ENCODE peak calls at places on chromosomes 6 and 20, in ten cellular contexts. E, D, W, A, U, X, C, L, M and Y are unnamed samples. For H3K27me3, the result is how much of the 10 kb centered on the place peaks cover.

GRCh38 chr6:48426636-48427035 is 315.6 kb upstream of the PTCHD4 start:
- DNase-seq in D (no peak), A (no peak), C (no peak), E (no peak), M (no peak), X (no peak), U (no peak), L (peak), W (no peak), Y (no peak)

GRCh38 chr6:144152334-144152900 is 2.1 kb downstream of the STX11 start:
- DNase-seq in E (no peak), L (no peak), C (peak), D (no peak), U (no peak), M (no peak), A (no peak), W (no peak), X (no peak), Y (no peak)

GRCh38 chr6:11381801-11382513 is 149.5 kb upstream of the NEDD9 start:
- DNase-seq in U (no peak), C (peak), L (peak), E (no peak), A (no peak), W (peak), D (no peak), M (peak), X (no peak), Y (no peak)

GRCh38 chr20:31945790-31946189 is 6.1 kb downstream of the PDRG1 start:
- DNase-seq in X (no peak), A (no peak), C (no peak), U (no peak), W (no peak), D (no peak), L (no peak), M (no peak), E (no peak), Y (no peak)

GRCh38 chr20:33348136-33348937 is 53.0 kb downstream of the CDK5RAP1 start:
- DNase-seq in M (no peak), L (no peak), C (no peak), A (no peak), X (no peak), U (no peak), E (no peak), W (no peak), D (no peak), Y (no peak)

GRCh38 chr6:169263374-169263773 is 9.7 kb upstream of the THBS2 start:
- DNase-seq in U (no peak), D (no peak), W (no peak), X (no peak), C (no peak), A (no peak), M (no peak), L (no peak), E (no peak), Y (no peak)

GRCh38 chr6:93584280-93584679 is 164.9 kb upstream of the EPHA7 start:
- DNase-seq in C (no peak), E (no peak), L (no peak), X (no peak), A (no peak), D (no peak), M (no peak), W (no peak), U (no peak), Y (no peak)

GRCh38 chr20:41635158-41635557 is 17.0 kb upstream of the CHD6 start:
- DNase-seq in W (no peak), M (no peak), C (no peak), D (no peak), X (no peak), A (no peak), E (no peak), L (no peak), U (no peak), Y (no peak)

GRCh38 chr6:47238456-47238995 is 71.2 kb downstream of the TNFRSF21 start:
- DNase-seq in C (no peak), U (no peak), E (no peak), A (no peak), D (no peak), L (no peak), X (no peak), M (no peak), W (no peak), Y (no peak)

GRCh38 chr6:84652356-84653026 is 111.9 kb downstream of the TBX18 start:
- DNase-seq in L (no peak), A (no peak), X (no peak), D (no peak), U (no peak), E (no peak), M (no peak), W (no peak), C (no peak), Y (no peak)

GRCh38 chr6:104381907-104382306 is 477.8 kb downstream of the HACE1 start:
- DNase-seq in X (no peak), U (peak), E (no peak), C (no peak), W (no peak), M (no peak), L (no peak), D (no peak), A (no peak), Y (no peak)

GRCh38 chr6:154805288-154805911 is 72.2 kb downstream of the SCAF8 start:
- DNase-seq in M (no peak), U (peak), W (no peak), L (no peak), D (peak), A (peak), X (no peak), E (peak), C (no peak), Y (no peak)

GRCh38 chr6:37083243-37084138 is 78.0 kb downstream of the FGD2 start:
- DNase-seq in D (no peak), L (peak), W (peak), C (peak), A (peak), E (peak), U (no peak), M (peak), X (peak), Y (no peak)

GRCh38 chr6:113664909-113665308 is 192.2 kb upstream of the MARCKS start:
- DNase-seq in U (no peak), W (no peak), M (no peak), E (no peak), C (no peak), D (no peak), L (no peak), A (no peak), X (no peak), Y (no peak)

GRCh38 chr6:166169549-166170421 is 2.1 kb upstream of the TBXT start:
- DNase-seq in M (no peak), A (no peak), U (peak), C (no peak), W (no peak), X (no peak), D (no peak), E (no peak), L (no peak), Y (no peak)

GRCh38 chr6:153425536-153425935 is 294.5 kb upstream of the RGS17 start:
- DNase-seq in M (no peak), E (no peak), L (no peak), W (no peak), X (no peak), U (no peak), C (no peak), D (no peak), A (no peak), Y (no peak)

GRCh38 chr6:125513978-125514377 is 212.2 kb upstream of the HDDC2 start:
- DNase-seq in M (no peak), E (no peak), L (no peak), W (no peak), C (no peak), A (no peak), X (no peak), U (no peak), D (no peak), Y (no peak)

GRCh38 chr20:20837574-20838021 is 125.2 kb upstream of the RALGAPA2 start:
- DNase-seq in W (peak), L (no peak), M (peak), E (peak), C (no peak), D (peak), A (peak), U (peak), X (no peak), Y (no peak)

GRCh38 chr20:63091901-63092659 is 85.3 kb upstream of the BHLHE23 start:
- DNase-seq in D (no peak), A (no peak), E (no peak), X (no peak), C (peak), M (no peak), L (no peak), U (no peak), W (peak), Y (no peak)
- H3K27me3 ChIP-seq in D (under half), A (under half), E (half or more), X (under half), C (under half), M (under half), L (under half), U (under half), W (half or more), Y (under half)

GRCh38 chr20:16125810-16126209 is 447.4 kb downstream of the KIF16B start:
- DNase-seq in W (no peak), M (no peak), U (no peak), X (no peak), E (no peak), C (no peak), A (no peak), D (no peak), L (no peak), Y (no peak)
- TF ChIP-seq POLR2AphosphoS5 in W (no peak), M (no peak), U (no peak), X (no peak), E (no peak), C (no peak), A (no peak), D (no peak), L (no peak), Y (no peak)

GRCh38 chr20:38291961-38292360 is 12.0 kb upstream of the BPI start:
- DNase-seq in W (no peak), L (no peak), E (no peak), M (no peak), X (no peak), U (no peak), A (no peak), C (no peak), D (no peak), Y (no peak)

GRCh38 chr20:38290829-38291581 is 13.0 kb upstream of the BPI start:
- DNase-seq in U (peak), A (peak), X (no peak), W (no peak), L (no peak), D (no peak), M (no peak), C (no peak), E (peak), Y (no peak)

GRCh38 chr20:38294334-38294592 is 9.7 kb upstream of the BPI start:
- DNase-seq in D (no peak), A (no peak), U (no peak), E (no peak), L (peak), X (no peak), C (no peak), M (no peak), W (no peak), Y (no peak)

GRCh38 chr20:38293490-38294333 is 10.2 kb upstream of the BPI start:
- DNase-seq in M (no peak), L (no peak), E (no peak), C (no peak), D (no peak), W (no peak), X (no peak), A (no peak), U (peak), Y (no peak)

GRCh38 chr20:38291582-38291918 is 12.4 kb upstream of the BPI start:
- DNase-seq in W (no peak), X (no peak), D (no peak), A (no peak), M (no peak), C (no peak), U (no peak), E (no peak), L (no peak), Y (no peak)
- H3K27me3 ChIP-seq in W (under half), X (under half), D (under half), A (under half), M (under half), C (under half), U (under half), E (under half), L (under half), Y (under half)

GRCh38 chr20:45394221-45395113 is 13.6 kb upstream of the DBNDD2 start:
- DNase-seq in U (no peak), C (no peak), X (peak), W (no peak), E (no peak), A (no peak), M (no peak), D (no peak), L (no peak), Y (no peak)
- TF ChIP-seq POLR2AphosphoS5 in U (no peak), C (no peak), X (no peak), W (no peak), E (no peak), A (no peak), M (no peak), D (no peak), L (no peak), Y (no peak)

DNA sequence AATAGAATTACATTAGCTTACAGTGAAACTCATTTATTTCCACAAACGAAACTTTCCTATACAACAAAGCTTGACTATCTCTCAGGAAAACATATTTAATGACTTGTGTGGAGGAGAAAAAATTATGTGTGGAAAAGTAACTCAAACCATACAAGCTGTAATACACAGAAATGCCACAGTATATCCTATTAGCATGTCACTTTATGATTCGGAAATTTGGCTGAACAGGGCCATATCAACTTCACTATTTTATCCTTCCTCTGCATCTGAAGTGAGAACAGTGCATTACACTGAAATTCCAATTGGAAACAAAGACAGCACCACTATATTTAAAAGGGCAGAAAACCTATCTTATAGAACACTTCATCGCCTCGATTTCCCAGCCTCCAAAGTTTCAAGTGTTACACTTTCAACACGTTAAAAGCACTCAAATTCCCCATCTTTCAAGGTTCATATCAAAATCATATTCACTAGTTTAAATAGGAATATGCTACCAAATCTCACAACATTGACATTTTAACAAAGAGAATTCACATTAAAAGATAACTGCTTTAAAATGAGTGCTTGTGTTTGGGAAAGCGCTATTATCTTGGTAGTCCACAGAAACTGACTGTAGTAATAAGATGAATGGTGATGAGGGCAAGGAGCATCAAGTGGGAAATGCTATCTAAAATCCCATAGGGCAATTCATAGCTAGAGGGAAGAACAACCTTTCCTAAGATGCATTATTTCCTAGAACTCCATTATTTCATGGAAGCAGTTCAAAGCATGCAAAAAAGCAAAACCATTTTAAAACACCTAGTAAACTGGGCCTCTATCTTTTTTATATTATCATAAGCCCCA is 1.8 kb downstream of the REV3L start:
- DNase-seq in U (no peak), D (no peak), L (no peak), M (no peak), X (no peak), W (no peak), A (no peak), E (no peak), C (no peak), Y (no peak)
- H3K27me3 ChIP-seq in U (half or more), D (under half), L (under half), M (under half), X (under half), W (under half), A (under half), E (under half), C (under half), Y (under half)

GRCh38 chr6:117414770-117415169 is 11.0 kb downstream of the ROS1 start:
- DNase-seq in U (peak), A (peak), C (no peak), W (no peak), D (no peak), M (no peak), X (no peak), L (no peak), E (no peak), Y (no peak)
- TF ChIP-seq POLR2AphosphoS5 in U (no peak), A (no peak), C (no peak), W (no peak), D (no peak), M (no peak), X (no peak), L (no peak), E (no peak), Y (no peak)